ENCODE peak calls at places on chromosomes 4 and X, in eight cellular contexts. F is activated CD8-positive, alpha-beta memory T cell treated with anti-CD3 and anti-CD28 coated beads for 4 hours; J is sciatic nerve; B is activated CD4-positive, alpha-beta T cell treated with anti-CD3 and anti-CD28 coated beads for 48 hours; Y is stimulated activated CD4-positive, alpha-beta T cell treated with anti-CD3 and anti-CD28 coated beads, Interleukin-4, amount 100 ng/mL, for 24 hours; C is fibroblast of mammary gland; S is stimulated activated CD8-positive, alpha-beta memory T cell treated with anti-CD3 and anti-CD28 coated beads, Interleukin-2, amount 100 ng/mL, for 48 hours; H is coronary artery. K is an unnamed sample.

GRCh38 chrX:118973389-118974087 is 880 bp upstream of the LONRF3 start:
- DNase-seq in F (no peak), J (peak; percentile 63), B (no peak), Y (no peak), C (no peak), S (no peak), H (no peak), K (no peak)

GRCh38 chr4:163179207-163179606 is 12.5 kb upstream of the NAF1 start:
- DNase-seq in F (no peak), J (no peak), B (no peak), Y (no peak), C (no peak), S (no peak), H (no peak), K (no peak)

GRCh38 chr4:22515145-22515887 is 550 bp downstream of the ADGRA3 start:
- DNase-seq in F (no peak), J (peak; percentile 77), B (peak; percentile 52), Y (peak; percentile 6), C (peak; percentile 71), S (peak; percentile 2), H (peak; percentile 72), K (peak; percentile 74)

GRCh38 chr4:76879731-76880364 is 18.1 kb downstream of the SOWAHB start:
- DNase-seq in F (no peak), J (no peak), B (no peak), Y (no peak), C (peak; percentile 68), S (no peak), H (no peak), K (no peak)

GRCh38 chr4:185811509-185812364 is at the start of gene SORBS2:
- DNase-seq in F (no peak), J (no peak), B (no peak), Y (no peak), C (peak; percentile 33), S (no peak), H (no peak), K (no peak)

GRCh38 chrX:5176766-5177165 is 1051.9 kb downstream of the NLGN4X start:
- DNase-seq in F (no peak), J (no peak), B (no peak), Y (no peak), C (no peak), S (no peak), H (no peak), K (no peak)

GRCh38 chrX:103730746-103731508 is 20.2 kb downstream of the TMEM31 start:
- DNase-seq in F (no peak), J (no peak), B (no peak), Y (no peak), C (peak; percentile 90), S (no peak), H (no peak), K (no peak)

GRCh38 chrX:11437642-11438379 is 144.6 kb downstream of the AMELX start:
- DNase-seq in F (no peak), J (peak; percentile 59), B (no peak), Y (no peak), C (peak; percentile 78), S (no peak), H (no peak), K (no peak)

GRCh38 chr4:40182041-40182440 is 14.8 kb upstream of the RHOH start:
- DNase-seq in F (no peak), J (no peak), B (no peak), Y (no peak), C (no peak), S (no peak), H (no peak), K (no peak)

GRCh38 chrX:18873189-18873791 is 110.6 kb downstream of the PHKA2 start:
- DNase-seq in F (no peak), J (no peak), B (peak; percentile 22), Y (peak; percentile 9), C (peak; percentile 82), S (no peak), H (no peak), K (no peak)

GRCh38 chr4:30721353-30722091 is 1.4 kb downstream of the PCDH7 start:
- DNase-seq in F (no peak), J (peak; percentile 59), B (peak; percentile 16), Y (no peak), C (peak; percentile 33), S (no peak), H (no peak), K (peak; percentile 30)

GRCh38 chr4:60657802-60658201 is 542.3 kb upstream of the ADGRL3 start:
- DNase-seq in F (no peak), J (no peak), B (no peak), Y (no peak), C (peak; percentile 2), S (no peak), H (no peak), K (no peak)

GRCh38 chr4:1133033-1133432 is 19.7 kb upstream of the RNF212 start:
- DNase-seq in F (no peak), J (no peak), B (no peak), Y (no peak), C (no peak), S (no peak), H (no peak), K (no peak)

GRCh38 chr4:39308576-39308975 is 57.6 kb downstream of the RFC1 start:
- DNase-seq in F (no peak), J (no peak), B (no peak), Y (no peak), C (no peak), S (no peak), H (no peak), K (no peak)

GRCh38 chr4:102328045-102328444 is 17.2 kb downstream of the SLC39A8 start:
- DNase-seq in F (no peak), J (no peak), B (no peak), Y (no peak), C (peak; percentile 2), S (no peak), H (no peak), K (no peak)

GRCh38 chrX:115912372-115912897 is 258.1 kb upstream of the AGTR2 start:
- DNase-seq in F (no peak), J (no peak), B (no peak), Y (no peak), C (peak; percentile 12), S (no peak), H (no peak), K (no peak)

GRCh38 chrX:110394653-110395052 is 36.0 kb downstream of the RTL9 start:
- DNase-seq in F (no peak), J (no peak), B (no peak), Y (no peak), C (peak; percentile 75), S (no peak), H (no peak), K (peak; percentile 4)

GRCh38 chr4:89657931-89658700 is 178.8 kb downstream of the SNCA start:
- DNase-seq in F (no peak), J (no peak), B (no peak), Y (no peak), C (peak; percentile 53), S (no peak), H (no peak), K (peak; percentile 16)

GRCh38 chrX:23907106-23907495 is 637 bp downstream of the APOO start:
- DNase-seq in F (no peak), J (no peak), B (no peak), Y (no peak), C (no peak), S (no peak), H (no peak), K (no peak)

GRCh38 chr4:22179124-22179874 is 230.7 kb upstream of the KCNIP4 start:
- DNase-seq in F (no peak), J (no peak), B (no peak), Y (no peak), C (peak; percentile 97), S (no peak), H (no peak), K (no peak)

GRCh38 chr4:120155287-120155686 is 88.6 kb upstream of the MAD2L1 start:
- DNase-seq in F (no peak), J (no peak), B (no peak), Y (no peak), C (peak; percentile 38), S (no peak), H (no peak), K (no peak)

GRCh38 chrX:119734897-119735339 is 23.5 kb upstream of the SOWAHD start:
- DNase-seq in F (no peak), J (peak; percentile 68), B (no peak), Y (no peak), C (no peak), S (no peak), H (no peak), K (no peak)

GRCh38 chrX:30735839-30736238 is 82.6 kb downstream of the GK start:
- DNase-seq in F (peak; percentile 32), J (peak; percentile 79), B (peak; percentile 85), Y (peak; percentile 81), C (peak; percentile 62), S (peak; percentile 62), H (no peak), K (peak; percentile 54)

GRCh38 chr4:15649914-15650545 is 5.1 kb downstream of the FBXL5 start:
- DNase-seq in F (peak; percentile 46), J (no peak), B (peak; percentile 60), Y (peak; percentile 69), C (peak; percentile 71), S (peak; percentile 8), H (no peak), K (peak; percentile 86)

GRCh38 chrX:73850124-73851013 is 287.4 kb downstream of the CHIC1 start:
- DNase-seq in F (no peak), J (peak; percentile 61), B (no peak), Y (no peak), C (peak; percentile 42), S (no peak), H (no peak), K (no peak)

K was measured in erythroblast.